ENCODE peak calls at places on chromosome 9, in seven cellular contexts. One of them, this sample, is unnamed.

GRCh38 chr9:82987370-82987769 is 75.6 kb downstream of the RASEF start:
- DNase-seq in H9: no peak
- DNase-seq in neuronal stem cell: no peak
- DNase-seq in H1: no peak
- DNase-seq in IMR-90: no peak
- DNase-seq in mesenchymal stem cell: no peak
- DNase-seq in trophoblast cell: no peak
- DNase-seq in this sample: no peak

GRCh38 chr9:98993570-98993945 is 49.9 kb downstream of the COL15A1 start:
- DNase-seq in H9: peak
- DNase-seq in IMR-90: no peak
- DNase-seq in neuronal stem cell: no peak
- DNase-seq in H1: no peak
- DNase-seq in trophoblast cell: peak
- DNase-seq in mesenchymal stem cell: peak
- DNase-seq in this sample: no peak

GRCh38 chr9:19441730-19442129 is 32.9 kb downstream of the ACER2 start:
- DNase-seq in H1: no peak
- DNase-seq in neuronal stem cell: no peak
- DNase-seq in trophoblast cell: peak
- DNase-seq in mesenchymal stem cell: no peak
- DNase-seq in H9: no peak
- DNase-seq in IMR-90: no peak
- DNase-seq in this sample: no peak

GRCh38 chr9:129765764-129766317 is 13.0 kb upstream of the PTGES start:
- DNase-seq in neuronal stem cell: no peak
- DNase-seq in trophoblast cell: no peak
- DNase-seq in H9: no peak
- DNase-seq in H1: no peak
- DNase-seq in IMR-90: no peak
- DNase-seq in mesenchymal stem cell: no peak
- DNase-seq in this sample: no peak

GRCh38 chr9:115952667-115953316 is 200.8 kb upstream of the PAPPA start:
- DNase-seq in mesenchymal stem cell: peak
- DNase-seq in H1: no peak
- DNase-seq in trophoblast cell: no peak
- DNase-seq in H9: no peak
- DNase-seq in neuronal stem cell: no peak
- DNase-seq in IMR-90: peak
- DNase-seq in this sample: no peak

GRCh38 chr9:112487799-112488345 is 1.2 kb downstream of the KIAA1958 start:
- DNase-seq in trophoblast cell: no peak
- DNase-seq in H9: no peak
- DNase-seq in mesenchymal stem cell: no peak
- DNase-seq in H1: no peak
- DNase-seq in neuronal stem cell: no peak
- DNase-seq in IMR-90: no peak
- DNase-seq in this sample: peak

GRCh38 chr9:94554439-94555331 is at the start of gene PCAT7:
- DNase-seq in trophoblast cell: peak
- DNase-seq in neuronal stem cell: peak
- DNase-seq in H1: peak
- DNase-seq in H9: peak
- DNase-seq in mesenchymal stem cell: peak
- DNase-seq in IMR-90: no peak
- DNase-seq in this sample: peak

GRCh38 chr9:127455299-127455992 is 4.1 kb downstream of the LRSAM1 start:
- DNase-seq in trophoblast cell: no peak
- DNase-seq in IMR-90: no peak
- DNase-seq in H1: no peak
- DNase-seq in neuronal stem cell: no peak
- DNase-seq in H9: peak
- DNase-seq in mesenchymal stem cell: no peak
- DNase-seq in this sample: no peak

GRCh38 chr9:106758911-106759310 is 104.1 kb upstream of the ZNF462 start:
- DNase-seq in IMR-90: no peak
- DNase-seq in neuronal stem cell: no peak
- DNase-seq in H1: no peak
- DNase-seq in mesenchymal stem cell: peak
- DNase-seq in H9: no peak
- DNase-seq in trophoblast cell: no peak
- DNase-seq in this sample: no peak

GRCh38 chr9:134005381-134005780 is 13.3 kb upstream of the VAV2 start:
- DNase-seq in neuronal stem cell: no peak
- DNase-seq in IMR-90: no peak
- DNase-seq in H1: no peak
- DNase-seq in H9: no peak
- DNase-seq in mesenchymal stem cell: no peak
- DNase-seq in trophoblast cell: no peak
- DNase-seq in this sample: no peak

GRCh38 chr9:131704195-131704983 is 35.5 kb downstream of the RAPGEF1 start:
- DNase-seq in IMR-90: no peak
- DNase-seq in mesenchymal stem cell: no peak
- DNase-seq in H9: no peak
- DNase-seq in neuronal stem cell: no peak
- DNase-seq in trophoblast cell: peak
- DNase-seq in H1: no peak
- DNase-seq in this sample: no peak

DNA sequence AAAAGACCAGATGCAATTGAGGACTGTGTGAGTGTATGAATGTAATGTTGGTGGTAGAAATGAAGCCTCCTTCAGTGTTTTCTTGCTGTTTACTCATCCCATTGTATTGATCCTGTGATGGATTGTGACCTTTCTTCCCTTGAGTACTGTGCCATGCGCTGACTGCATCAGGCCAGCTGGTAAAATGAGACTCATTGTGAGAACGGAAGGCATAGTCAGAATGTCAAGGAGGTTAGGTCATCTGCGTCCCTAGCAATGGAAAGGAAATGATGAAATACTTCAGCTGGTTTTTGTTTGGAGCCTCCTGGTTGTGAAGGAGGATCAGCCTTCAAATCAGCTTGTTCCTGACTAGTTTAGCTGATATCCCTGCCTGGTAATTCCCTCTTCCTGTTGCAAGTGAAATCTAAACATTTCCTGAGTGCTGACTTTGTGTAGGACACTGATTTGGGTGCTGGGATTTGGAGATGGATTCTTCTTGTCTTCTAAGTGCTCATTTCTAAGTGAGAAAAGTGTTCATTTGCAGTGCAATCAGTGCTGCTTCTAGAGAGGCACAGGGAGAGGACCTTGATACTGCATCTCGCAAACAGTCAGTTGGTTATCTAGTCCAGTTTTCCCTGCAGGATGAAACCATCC is 35.5 kb downstream of the TNFSF8 start:
- DNase-seq in IMR-90: peak
- DNase-seq in mesenchymal stem cell: peak
- DNase-seq in trophoblast cell: peak
- DNase-seq in H9: peak
- DNase-seq in H1: peak
- DNase-seq in neuronal stem cell: no peak
- DNase-seq in this sample: peak
- H3K9ac ChIP-seq in IMR-90: peak
- H3K9ac ChIP-seq in mesenchymal stem cell: peak
- H3K9ac ChIP-seq in trophoblast cell: no peak
- H3K9ac ChIP-seq in H9: no peak
- H3K9ac ChIP-seq in H1: no peak
- H3K9ac ChIP-seq in neuronal stem cell: no peak
- H3K9ac ChIP-seq in this sample: peak

DNA sequence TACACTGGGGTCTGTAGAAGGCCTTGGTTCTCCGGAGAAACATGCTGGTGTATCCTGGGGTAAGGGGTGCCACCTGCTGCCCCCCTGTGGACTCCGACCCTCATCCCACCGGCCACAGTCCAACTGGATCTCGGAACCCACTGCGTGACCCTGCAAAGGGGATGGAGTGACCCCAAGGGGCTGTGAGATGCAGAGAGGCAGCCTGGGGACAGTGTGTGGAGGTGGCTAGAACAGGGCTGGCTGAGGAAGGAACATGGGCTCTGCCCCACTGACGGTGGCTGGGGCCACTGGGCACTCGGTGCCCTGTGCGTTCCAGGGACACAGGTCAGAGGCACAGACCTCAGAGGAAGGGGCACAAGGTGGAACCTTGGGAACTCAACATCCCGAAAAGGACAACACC is 2.3 kb downstream of the NACC2 start:
- DNase-seq in neuronal stem cell: no peak
- DNase-seq in mesenchymal stem cell: no peak
- DNase-seq in trophoblast cell: no peak
- DNase-seq in IMR-90: no peak
- DNase-seq in H1: no peak
- DNase-seq in H9: no peak
- DNase-seq in this sample: no peak
- H3K23ac ChIP-seq in neuronal stem cell: no peak
- H3K23ac ChIP-seq in mesenchymal stem cell: no peak
- H3K23ac ChIP-seq in trophoblast cell: no peak
- H3K23ac ChIP-seq in IMR-90: peak
- H3K23ac ChIP-seq in H1: no peak
- H3K23ac ChIP-seq in H9: no peak
- H3K23ac ChIP-seq in this sample: no peak

GRCh38 chr9:137598943-137599342 is 6.5 kb upstream of the ARRDC1 start:
- DNase-seq in neuronal stem cell: no peak
- DNase-seq in IMR-90: no peak
- DNase-seq in H9: no peak
- DNase-seq in H1: no peak
- DNase-seq in mesenchymal stem cell: no peak
- DNase-seq in trophoblast cell: no peak
- DNase-seq in this sample: no peak
- H3K9ac ChIP-seq in neuronal stem cell: no peak
- H3K9ac ChIP-seq in IMR-90: no peak
- H3K9ac ChIP-seq in H9: no peak
- H3K9ac ChIP-seq in H1: no peak
- H3K9ac ChIP-seq in mesenchymal stem cell: no peak
- H3K9ac ChIP-seq in trophoblast cell: no peak
- H3K9ac ChIP-seq in this sample: no peak

GRCh38 chr9:81680006-81680405 is 9.3 kb downstream of the TLE1 start:
- DNase-seq in H1: no peak
- DNase-seq in neuronal stem cell: no peak
- DNase-seq in IMR-90: no peak
- DNase-seq in trophoblast cell: no peak
- DNase-seq in mesenchymal stem cell: no peak
- DNase-seq in H9: no peak
- DNase-seq in this sample: no peak
- H3K23ac ChIP-seq in H1: no peak
- H3K23ac ChIP-seq in neuronal stem cell: no peak
- H3K23ac ChIP-seq in IMR-90: no peak
- H3K23ac ChIP-seq in trophoblast cell: no peak
- H3K23ac ChIP-seq in mesenchymal stem cell: no peak
- H3K23ac ChIP-seq in H9: no peak
- H3K23ac ChIP-seq in this sample: no peak

DNA sequence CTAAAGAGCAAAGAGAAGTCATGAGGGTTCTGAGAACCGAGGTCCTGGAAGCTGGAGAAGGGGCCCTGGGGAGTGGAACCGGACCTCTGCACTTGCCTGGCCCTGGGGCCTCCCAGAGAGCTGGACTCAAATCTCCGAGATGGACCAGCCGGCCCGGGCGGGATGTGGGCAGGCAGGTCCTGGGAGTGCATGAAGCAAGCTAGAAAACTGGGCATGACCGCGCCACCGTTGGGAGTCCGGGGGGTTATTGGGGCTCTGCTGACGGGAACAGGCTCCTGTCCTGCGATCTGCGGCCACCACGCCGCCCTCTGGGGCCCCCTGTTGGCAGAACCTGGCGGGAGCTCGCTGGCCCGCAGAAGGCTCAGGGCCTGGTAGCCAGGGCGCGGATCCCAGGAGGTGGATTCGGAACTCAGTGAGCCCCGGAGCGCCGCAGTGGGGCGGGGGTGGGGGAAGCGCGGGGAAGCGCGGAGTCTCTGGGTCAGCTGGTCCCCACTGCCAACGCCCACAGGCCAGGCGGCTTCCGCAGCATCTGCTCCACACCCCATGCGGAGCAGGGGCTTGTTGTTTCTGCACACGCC is 150.6 kb downstream of the ERCC6L2 start:
- DNase-seq in IMR-90: no peak
- DNase-seq in H9: peak
- DNase-seq in H1: peak
- DNase-seq in mesenchymal stem cell: no peak
- DNase-seq in neuronal stem cell: peak
- DNase-seq in trophoblast cell: peak
- DNase-seq in this sample: peak
- H3K9ac ChIP-seq in IMR-90: no peak
- H3K9ac ChIP-seq in H9: no peak
- H3K9ac ChIP-seq in H1: no peak
- H3K9ac ChIP-seq in mesenchymal stem cell: no peak
- H3K9ac ChIP-seq in neuronal stem cell: no peak
- H3K9ac ChIP-seq in trophoblast cell: no peak
- H3K9ac ChIP-seq in this sample: peak

DNA sequence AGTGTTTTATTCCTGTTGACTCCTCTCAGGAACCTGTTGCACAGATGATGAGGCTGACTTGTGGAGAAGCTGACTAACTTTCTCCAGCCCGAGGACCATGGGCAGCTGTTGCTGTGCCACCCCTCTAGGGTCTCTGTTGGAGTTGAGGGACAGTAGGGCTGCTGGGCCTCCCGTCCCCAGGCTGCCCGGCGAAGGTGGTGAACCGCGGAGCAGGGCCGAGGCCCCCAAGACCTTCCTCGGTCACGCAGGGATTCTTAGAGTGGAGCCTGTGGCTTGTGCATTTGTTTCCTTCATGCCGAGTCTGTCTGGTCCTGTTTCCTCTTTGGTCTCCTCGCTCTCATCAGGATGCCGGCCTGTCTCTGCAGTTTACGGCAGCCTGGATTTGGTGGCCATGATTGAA is 40.2 kb downstream of the CACNA1B start:
- DNase-seq in IMR-90: no peak
- DNase-seq in H9: no peak
- DNase-seq in trophoblast cell: no peak
- DNase-seq in H1: no peak
- DNase-seq in mesenchymal stem cell: no peak
- DNase-seq in neuronal stem cell: no peak
- DNase-seq in this sample: no peak
- H3K23ac ChIP-seq in IMR-90: no peak
- H3K23ac ChIP-seq in H9: no peak
- H3K23ac ChIP-seq in trophoblast cell: no peak
- H3K23ac ChIP-seq in H1: no peak
- H3K23ac ChIP-seq in mesenchymal stem cell: no peak
- H3K23ac ChIP-seq in neuronal stem cell: no peak
- H3K23ac ChIP-seq in this sample: no peak

This sample was measured in mesendoderm.